ENCODE peak calls at places on chromosomes 6 and 20, in six cellular contexts. G, Q, A, Y, O and W are unnamed samples.

GRCh38 chr6:24494726-24495515 is at the start of gene ALDH5A1:
- DNase-seq in G (peak; percentile 88), Q (peak; percentile 47), Y (peak; percentile 73), O (peak; percentile 90), A (peak; percentile 59), W (peak; percentile 57)

GRCh38 chr6:148745926-148746325 is 904 bp upstream of the UST start:
- DNase-seq in Q (peak; percentile 23), G (no peak), Y (no peak), A (no peak), O (no peak), W (no peak)

GRCh38 chr6:155389130-155389529 is 66.5 kb downstream of the NOX3 start:
- DNase-seq in Q (no peak), A (no peak), O (no peak), Y (no peak), G (no peak), W (no peak)

GRCh38 chr20:3908667-3909066 is 19.5 kb downstream of the PANK2 start:
- DNase-seq in Y (no peak), G (no peak), O (no peak), Q (no peak), A (peak; percentile 63), W (no peak)

GRCh38 chr20:62043131-62043914 is 22.4 kb downstream of the TAF4 start:
- DNase-seq in Q (peak; percentile 6), Y (no peak), A (peak; percentile 89), G (no peak), O (peak; percentile 84), W (no peak)

GRCh38 chr6:106439459-106439858 is 78.9 kb downstream of the CRYBG1 start:
- DNase-seq in A (no peak), Y (no peak), G (no peak), O (no peak), Q (peak; percentile 82), W (no peak)

GRCh38 chr6:67916389-67916788 is 718.7 kb upstream of the ADGRB3 start:
- DNase-seq in Y (no peak), A (no peak), G (no peak), O (no peak), Q (no peak), W (no peak)

GRCh38 chr6:8814440-8815000 is 379.2 kb upstream of the SLC35B3 start:
- DNase-seq in A (no peak), Y (no peak), G (no peak), O (no peak), Q (no peak), W (no peak)

GRCh38 chr6:11025094-11025493 is 19.0 kb downstream of the ELOVL2 start:
- DNase-seq in Q (no peak), G (no peak), O (no peak), Y (no peak), A (no peak), W (no peak)

GRCh38 chr6:143160439-143161220 is 99.9 kb downstream of the AIG1 start:
- DNase-seq in G (no peak), A (no peak), O (no peak), Y (no peak), Q (no peak), W (no peak)

GRCh38 chr6:110858016-110858415 is 16.6 kb upstream of the AMD1 start:
- DNase-seq in G (no peak), A (no peak), Y (no peak), O (no peak), Q (no peak), W (no peak)

GRCh38 chr20:63230800-63231268 is 4.9 kb upstream of the BIRC7 start:
- DNase-seq in O (no peak), A (peak; percentile 62), Y (no peak), G (peak; percentile 92), Q (peak; percentile 42), W (no peak)

GRCh38 chr6:13814938-13815575 is 700 bp upstream of the MCUR1 start:
- DNase-seq in A (no peak), G (no peak), Q (peak; percentile 26), O (no peak), Y (no peak), W (no peak)

GRCh38 chr20:63267681-63268080 is 4.9 kb upstream of the ARFGAP1 start:
- DNase-seq in Y (no peak), O (no peak), A (no peak), Q (no peak), G (no peak), W (no peak)

GRCh38 chr6:108748063-108748462 is 100.2 kb upstream of the ARMC2 start:
- DNase-seq in G (no peak), A (no peak), O (no peak), Y (no peak), Q (peak; percentile 63), W (no peak)

GRCh38 chr20:58014628-58015315 is 213.7 kb downstream of the ANKRD60 start:
- DNase-seq in Y (no peak), G (no peak), Q (peak; percentile 92), O (no peak), A (no peak), W (no peak)

GRCh38 chr6:125804264-125804663 is 13.5 kb downstream of the NCOA7 start:
- DNase-seq in G (no peak), Y (no peak), Q (no peak), O (no peak), A (no peak), W (no peak)

GRCh38 chr6:91081452-91082067 is 494.7 kb upstream of the MAP3K7 start:
- DNase-seq in Y (no peak), Q (peak; percentile 40), A (no peak), O (no peak), G (peak; percentile 71), W (no peak)

GRCh38 chr6:31545291-31545690 is 1.1 kb downstream of the ATP6V1G2 start:
- DNase-seq in A (no peak), Q (no peak), G (no peak), Y (no peak), O (no peak), W (no peak)

GRCh38 chr20:60086936-60087562 is 128.8 kb downstream of the CDH26 start:
- DNase-seq in A (no peak), Q (peak; percentile 35), O (no peak), Y (no peak), G (no peak), W (no peak)

GRCh38 chr20:24956001-24956761 is 7.1 kb downstream of the CST7 start:
- DNase-seq in A (peak; percentile 16), Q (no peak), O (no peak), G (no peak), Y (no peak), W (no peak)

GRCh38 chr6:133062077-133062476 is 179.1 kb upstream of the EYA4 start:
- DNase-seq in Y (no peak), O (no peak), A (no peak), Q (no peak), G (no peak), W (no peak)

GRCh38 chr6:129932321-129932720 is 71.2 kb upstream of the TMEM244 start:
- DNase-seq in Y (no peak), G (no peak), O (no peak), A (no peak), Q (no peak), W (no peak)

GRCh38 chr6:123587838-123588545 is 48.8 kb downstream of the TRDN start:
- DNase-seq in Y (no peak), O (no peak), A (no peak), G (no peak), Q (no peak), W (no peak)

GRCh38 chr6:142879527-142879926 is 65.4 kb downstream of the HIVEP2 start:
- DNase-seq in G (no peak), A (no peak), Y (no peak), O (no peak), Q (no peak), W (no peak)

GRCh38 chr6:7725849-7726415 is at the start of gene BMP6:
- DNase-seq in O (peak; percentile 93), Q (peak; percentile 86), A (peak; percentile 88), G (peak; percentile 98), Y (peak; percentile 92), W (peak; percentile 6)

DNA sequence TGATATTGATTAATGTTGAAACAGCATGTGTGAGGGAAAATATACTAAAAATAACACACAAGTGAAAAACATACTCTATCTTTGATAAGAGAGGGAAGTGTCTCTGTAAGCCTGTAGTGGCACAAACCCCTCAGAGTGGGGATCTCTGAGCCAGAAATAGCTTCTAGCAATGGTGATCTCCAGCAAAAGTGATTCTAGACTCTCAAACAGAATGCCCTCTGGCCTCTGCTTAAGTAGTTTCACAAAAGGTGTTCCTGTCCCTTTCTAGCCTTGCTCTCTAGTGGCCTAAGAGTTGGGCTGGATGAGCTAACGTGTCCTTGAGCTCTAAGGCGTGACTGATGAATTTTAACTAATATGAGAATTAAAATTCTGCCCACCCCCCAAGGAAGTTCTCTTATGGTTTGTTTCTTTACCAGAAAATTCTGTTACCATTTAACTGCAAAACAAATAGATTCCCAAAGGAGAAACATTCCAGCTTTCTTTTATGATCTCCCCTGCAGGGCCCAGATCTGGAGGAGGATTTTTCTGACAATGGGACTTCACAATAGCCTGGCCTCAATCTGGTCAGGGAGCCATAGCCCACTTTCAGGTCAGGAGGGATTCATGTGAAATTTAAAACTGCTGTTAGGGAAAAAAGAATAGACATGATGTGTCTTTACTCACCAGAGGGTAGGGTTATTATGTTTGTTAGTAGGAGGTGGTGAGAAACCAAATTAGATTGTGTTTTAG is 182.5 kb upstream of the LAMP5 start:
- DNase-seq in G (peak; percentile 57), A (no peak), O (no peak), Q (no peak), Y (no peak), W (no peak)
- H3K27ac ChIP-seq in G (peak overlapping the region; percentile 84), A (no peak overlapping the region), O (no peak overlapping the region), Q (no peak overlapping the region), Y (no peak overlapping the region), W (no peak overlapping the region)

DNA sequence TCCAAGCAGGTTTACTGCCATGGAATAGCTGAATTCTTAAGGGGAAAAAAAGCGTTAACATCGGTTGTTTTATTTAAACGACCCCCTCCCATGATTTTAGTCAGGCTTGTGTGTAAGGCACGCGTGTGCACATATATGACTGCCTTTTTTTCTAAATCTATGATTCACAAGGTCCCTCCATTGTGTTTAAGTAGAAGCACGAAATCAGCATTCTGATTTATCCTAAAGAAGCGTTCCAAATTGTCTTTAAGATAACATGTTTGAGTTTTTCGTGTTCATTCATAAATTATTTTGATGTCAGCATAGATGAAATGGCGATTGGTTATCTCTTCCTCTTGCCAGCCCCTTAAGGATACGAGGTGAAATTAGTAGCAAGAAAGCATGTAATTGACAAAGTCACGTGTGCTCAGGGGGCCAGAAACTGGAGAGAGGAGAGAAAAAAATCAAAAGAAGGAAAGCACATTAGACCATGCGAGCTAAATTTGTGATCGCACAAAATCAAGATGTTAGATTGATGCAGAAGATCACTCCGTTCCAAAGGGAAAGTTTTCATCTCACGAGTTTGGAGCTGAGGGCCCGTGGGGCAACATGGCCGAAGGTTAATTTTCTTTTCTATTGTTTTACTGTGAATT is at the start of gene LIN28B:
- DNase-seq in O (no peak), Q (no peak), G (peak; percentile 59), A (no peak), Y (no peak), W (no peak)
- H3K4me3 ChIP-seq in O (no peak within 1 kb of the TSS), Q (no peak within 1 kb of the TSS), G (peak within 1 kb of the TSS; percentile 65), A (no peak within 1 kb of the TSS), Y (no peak within 1 kb of the TSS), W (no peak within 1 kb of the TSS)

DNA sequence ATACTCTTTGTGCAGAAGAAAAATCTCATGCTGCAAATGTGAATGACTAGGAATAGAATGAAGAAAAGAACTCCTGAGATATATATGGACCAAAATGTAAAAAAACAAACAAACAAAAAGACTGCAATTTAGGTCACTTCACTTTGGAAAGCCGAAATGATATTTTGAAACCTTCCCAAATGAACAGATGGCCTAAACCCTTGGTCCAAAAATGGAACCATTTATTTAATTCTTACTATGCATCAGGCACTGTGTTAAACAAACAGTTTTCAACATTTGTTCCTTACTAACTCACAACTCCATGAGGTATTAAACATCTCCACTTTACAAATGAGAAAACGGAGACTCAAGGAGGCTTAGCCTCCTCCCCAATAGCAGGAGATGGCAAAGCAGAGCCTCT is 107.6 kb downstream of the VIP start:
- DNase-seq in O (no peak), A (no peak), Y (no peak), G (no peak), Q (no peak), W (no peak)
- H3K27ac ChIP-seq in O (no peak overlapping the region), A (no peak overlapping the region), Y (no peak overlapping the region), G (no peak overlapping the region), Q (no peak overlapping the region), W (no peak overlapping the region)

GRCh38 chr6:27667651-27668441 is 194.9 kb upstream of the ZNF184 start:
- DNase-seq in Q (no peak), G (peak; percentile 30), O (no peak), A (no peak), Y (no peak), W (no peak)
- H3K4me3 ChIP-seq in Q (peak overlapping the region; percentile 78), G (peak overlapping the region; percentile 58), O (no peak overlapping the region), A (no peak overlapping the region), Y (no peak overlapping the region), W (no peak overlapping the region)